ENCODE peak calls at places on chromosomes 13 and 19, in eight cellular contexts. One of them, this sample, is unnamed.

GRCh38 chr19:7427944-7428343 is 60.9 kb downstream of the PEX11G start:
- DNase-seq in activated CD8-positive, alpha-beta T cell treated with anti-CD3 and anti-CD28 coated beads for 36 hours: no peak
- DNase-seq in fibroblast of lung: peak
- DNase-seq in choroid plexus epithelial cell: peak
- DNase-seq in fibroblast of mammary gland: no peak
- DNase-seq in dorsolateral prefrontal cortex: no peak
- DNase-seq in WERI-Rb-1: no peak
- DNase-seq in psoas muscle: no peak
- DNase-seq in this sample: no peak

GRCh38 chr13:100365678-100366077 is 222.9 kb downstream of the GGACT start:
- DNase-seq in fibroblast of mammary gland: peak
- DNase-seq in psoas muscle: no peak
- DNase-seq in choroid plexus epithelial cell: no peak
- DNase-seq in dorsolateral prefrontal cortex: no peak
- DNase-seq in fibroblast of lung: no peak
- DNase-seq in activated CD8-positive, alpha-beta T cell treated with anti-CD3 and anti-CD28 coated beads for 36 hours: no peak
- DNase-seq in WERI-Rb-1: no peak
- DNase-seq in this sample: no peak

GRCh38 chr13:99357920-99358319 is 50.7 kb upstream of the GPR183 start:
- DNase-seq in fibroblast of lung: no peak
- DNase-seq in WERI-Rb-1: no peak
- DNase-seq in dorsolateral prefrontal cortex: no peak
- DNase-seq in activated CD8-positive, alpha-beta T cell treated with anti-CD3 and anti-CD28 coated beads for 36 hours: peak
- DNase-seq in fibroblast of mammary gland: no peak
- DNase-seq in psoas muscle: no peak
- DNase-seq in choroid plexus epithelial cell: no peak
- DNase-seq in this sample: no peak

GRCh38 chr19:16326401-16327130 is 1.9 kb downstream of the KLF2 start:
- DNase-seq in fibroblast of lung: no peak
- DNase-seq in activated CD8-positive, alpha-beta T cell treated with anti-CD3 and anti-CD28 coated beads for 36 hours: no peak
- DNase-seq in choroid plexus epithelial cell: no peak
- DNase-seq in psoas muscle: peak
- DNase-seq in dorsolateral prefrontal cortex: no peak
- DNase-seq in WERI-Rb-1: no peak
- DNase-seq in fibroblast of mammary gland: no peak
- DNase-seq in this sample: no peak

GRCh38 chr13:111623170-111623569 is 302.7 kb downstream of the TEX29 start:
- DNase-seq in psoas muscle: no peak
- DNase-seq in WERI-Rb-1: no peak
- DNase-seq in fibroblast of mammary gland: no peak
- DNase-seq in fibroblast of lung: no peak
- DNase-seq in dorsolateral prefrontal cortex: no peak
- DNase-seq in choroid plexus epithelial cell: no peak
- DNase-seq in activated CD8-positive, alpha-beta T cell treated with anti-CD3 and anti-CD28 coated beads for 36 hours: no peak
- DNase-seq in this sample: peak

GRCh38 chr13:75771818-75772217 is 135.7 kb downstream of the LMO7 start:
- DNase-seq in activated CD8-positive, alpha-beta T cell treated with anti-CD3 and anti-CD28 coated beads for 36 hours: no peak
- DNase-seq in fibroblast of mammary gland: peak
- DNase-seq in WERI-Rb-1: no peak
- DNase-seq in psoas muscle: no peak
- DNase-seq in dorsolateral prefrontal cortex: no peak
- DNase-seq in fibroblast of lung: peak
- DNase-seq in choroid plexus epithelial cell: peak
- DNase-seq in this sample: no peak

GRCh38 chr19:823565-824121 is 1.9 kb upstream of the PLPPR3 start:
- DNase-seq in psoas muscle: no peak
- DNase-seq in dorsolateral prefrontal cortex: no peak
- DNase-seq in fibroblast of mammary gland: no peak
- DNase-seq in activated CD8-positive, alpha-beta T cell treated with anti-CD3 and anti-CD28 coated beads for 36 hours: no peak
- DNase-seq in WERI-Rb-1: peak
- DNase-seq in choroid plexus epithelial cell: no peak
- DNase-seq in fibroblast of lung: no peak
- DNase-seq in this sample: no peak

GRCh38 chr13:100403675-100404074 is 184.9 kb downstream of the GGACT start:
- DNase-seq in dorsolateral prefrontal cortex: no peak
- DNase-seq in fibroblast of lung: no peak
- DNase-seq in psoas muscle: no peak
- DNase-seq in fibroblast of mammary gland: no peak
- DNase-seq in activated CD8-positive, alpha-beta T cell treated with anti-CD3 and anti-CD28 coated beads for 36 hours: no peak
- DNase-seq in choroid plexus epithelial cell: no peak
- DNase-seq in WERI-Rb-1: no peak
- DNase-seq in this sample: no peak

GRCh38 chr19:5261151-5261890 is 79.3 kb downstream of the PTPRS start:
- DNase-seq in fibroblast of lung: no peak
- DNase-seq in choroid plexus epithelial cell: no peak
- DNase-seq in dorsolateral prefrontal cortex: no peak
- DNase-seq in activated CD8-positive, alpha-beta T cell treated with anti-CD3 and anti-CD28 coated beads for 36 hours: no peak
- DNase-seq in psoas muscle: peak
- DNase-seq in fibroblast of mammary gland: no peak
- DNase-seq in WERI-Rb-1: no peak
- DNase-seq in this sample: no peak

GRCh38 chr13:111943229-111943795 is 123.6 kb upstream of the SOX1 start:
- DNase-seq in psoas muscle: no peak
- DNase-seq in fibroblast of lung: no peak
- DNase-seq in dorsolateral prefrontal cortex: no peak
- DNase-seq in activated CD8-positive, alpha-beta T cell treated with anti-CD3 and anti-CD28 coated beads for 36 hours: no peak
- DNase-seq in choroid plexus epithelial cell: no peak
- DNase-seq in fibroblast of mammary gland: no peak
- DNase-seq in WERI-Rb-1: no peak
- DNase-seq in this sample: peak

GRCh38 chr19:4373601-4374441 is 26.5 kb downstream of the SH3GL1 start:
- DNase-seq in psoas muscle: peak
- DNase-seq in dorsolateral prefrontal cortex: peak
- DNase-seq in fibroblast of mammary gland: peak
- DNase-seq in choroid plexus epithelial cell: no peak
- DNase-seq in fibroblast of lung: peak
- DNase-seq in activated CD8-positive, alpha-beta T cell treated with anti-CD3 and anti-CD28 coated beads for 36 hours: no peak
- DNase-seq in WERI-Rb-1: no peak
- DNase-seq in this sample: no peak

GRCh38 chr19:13634658-13635057 is 128.4 kb upstream of the CACNA1A start:
- DNase-seq in fibroblast of lung: no peak
- DNase-seq in WERI-Rb-1: no peak
- DNase-seq in psoas muscle: no peak
- DNase-seq in activated CD8-positive, alpha-beta T cell treated with anti-CD3 and anti-CD28 coated beads for 36 hours: no peak
- DNase-seq in choroid plexus epithelial cell: no peak
- DNase-seq in fibroblast of mammary gland: no peak
- DNase-seq in dorsolateral prefrontal cortex: no peak
- DNase-seq in this sample: no peak

GRCh38 chr19:48999481-49000325 is 6.0 kb downstream of the RUVBL2 start:
- DNase-seq in dorsolateral prefrontal cortex: no peak
- DNase-seq in psoas muscle: peak
- DNase-seq in fibroblast of mammary gland: peak
- DNase-seq in fibroblast of lung: peak
- DNase-seq in activated CD8-positive, alpha-beta T cell treated with anti-CD3 and anti-CD28 coated beads for 36 hours: peak
- DNase-seq in WERI-Rb-1: peak
- DNase-seq in choroid plexus epithelial cell: peak
- DNase-seq in this sample: no peak

GRCh38 chr19:48443262-48443661 is 2.5 kb upstream of the GRWD1 start:
- DNase-seq in WERI-Rb-1: no peak
- DNase-seq in psoas muscle: no peak
- DNase-seq in fibroblast of lung: no peak
- DNase-seq in activated CD8-positive, alpha-beta T cell treated with anti-CD3 and anti-CD28 coated beads for 36 hours: peak
- DNase-seq in choroid plexus epithelial cell: peak
- DNase-seq in dorsolateral prefrontal cortex: no peak
- DNase-seq in fibroblast of mammary gland: no peak
- DNase-seq in this sample: no peak

GRCh38 chr13:66977156-66977555 is 253.0 kb downstream of the PCDH9 start:
- DNase-seq in activated CD8-positive, alpha-beta T cell treated with anti-CD3 and anti-CD28 coated beads for 36 hours: no peak
- DNase-seq in fibroblast of lung: peak
- DNase-seq in dorsolateral prefrontal cortex: no peak
- DNase-seq in fibroblast of mammary gland: peak
- DNase-seq in choroid plexus epithelial cell: peak
- DNase-seq in WERI-Rb-1: no peak
- DNase-seq in psoas muscle: no peak
- DNase-seq in this sample: no peak

GRCh38 chr13:30159446-30159839 is 147.9 kb downstream of the KATNAL1 start:
- DNase-seq in activated CD8-positive, alpha-beta T cell treated with anti-CD3 and anti-CD28 coated beads for 36 hours: peak
- DNase-seq in WERI-Rb-1: no peak
- DNase-seq in choroid plexus epithelial cell: peak
- DNase-seq in fibroblast of lung: peak
- DNase-seq in psoas muscle: no peak
- DNase-seq in dorsolateral prefrontal cortex: no peak
- DNase-seq in fibroblast of mammary gland: peak
- DNase-seq in this sample: no peak

GRCh38 chr13:99648266-99648665 is 147.0 kb downstream of the TM9SF2 start:
- DNase-seq in WERI-Rb-1: no peak
- DNase-seq in fibroblast of mammary gland: no peak
- DNase-seq in activated CD8-positive, alpha-beta T cell treated with anti-CD3 and anti-CD28 coated beads for 36 hours: no peak
- DNase-seq in psoas muscle: no peak
- DNase-seq in choroid plexus epithelial cell: no peak
- DNase-seq in dorsolateral prefrontal cortex: no peak
- DNase-seq in fibroblast of lung: no peak
- DNase-seq in this sample: no peak

GRCh38 chr19:9608912-9609311 is 12.1 kb downstream of the ZNF561 start:
- DNase-seq in WERI-Rb-1: no peak
- DNase-seq in psoas muscle: no peak
- DNase-seq in fibroblast of mammary gland: no peak
- DNase-seq in dorsolateral prefrontal cortex: no peak
- DNase-seq in fibroblast of lung: no peak
- DNase-seq in activated CD8-positive, alpha-beta T cell treated with anti-CD3 and anti-CD28 coated beads for 36 hours: no peak
- DNase-seq in choroid plexus epithelial cell: no peak
- DNase-seq in this sample: no peak
- TF ChIP-seq CTCF in WERI-Rb-1: no peak
- TF ChIP-seq CTCF in psoas muscle: no peak
- TF ChIP-seq CTCF in fibroblast of mammary gland: no peak
- TF ChIP-seq CTCF in dorsolateral prefrontal cortex: no peak
- TF ChIP-seq CTCF in fibroblast of lung: no peak
- TF ChIP-seq CTCF in activated CD8-positive, alpha-beta T cell treated with anti-CD3 and anti-CD28 coated beads for 36 hours: no peak
- TF ChIP-seq CTCF in choroid plexus epithelial cell: no peak
- TF ChIP-seq CTCF in this sample: no peak

DNA sequence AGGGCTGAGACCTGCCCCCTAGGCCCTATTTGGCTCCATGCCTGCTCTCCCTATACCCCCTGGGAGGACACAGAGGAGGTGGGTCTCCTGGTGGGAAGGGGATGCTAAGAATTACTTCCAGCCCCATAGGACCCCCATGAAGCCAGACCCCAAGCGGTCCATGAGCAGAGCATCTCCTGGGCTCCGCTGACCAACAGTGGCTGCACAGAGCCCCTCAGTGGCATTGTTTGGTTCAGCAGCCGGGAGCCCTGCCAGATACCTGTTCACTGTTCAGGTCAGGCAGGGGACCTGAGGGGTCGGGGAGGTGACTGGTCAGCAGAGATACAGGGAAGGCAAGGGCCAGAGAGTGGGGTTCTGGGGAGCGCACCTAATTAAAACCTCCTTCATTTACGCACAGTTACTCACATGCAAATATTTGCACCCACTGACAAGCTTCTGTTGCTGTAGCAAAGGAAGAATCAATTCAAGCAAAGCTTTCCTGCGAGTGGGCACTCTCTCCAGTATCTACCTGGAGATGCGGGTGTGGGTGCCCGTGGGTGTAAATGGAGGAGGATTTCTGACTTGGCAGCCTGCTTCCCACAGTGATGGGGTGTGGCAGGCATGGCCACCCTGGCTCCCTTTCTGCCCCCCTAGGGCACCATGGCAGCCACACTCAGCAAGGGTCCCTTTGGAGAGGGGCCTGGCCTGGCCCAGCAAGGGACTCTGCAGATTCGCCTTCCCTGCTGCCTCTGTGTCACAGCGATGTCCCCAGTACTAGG is 83.5 kb downstream of the CHST8 start:
- DNase-seq in choroid plexus epithelial cell: no peak
- DNase-seq in fibroblast of lung: no peak
- DNase-seq in activated CD8-positive, alpha-beta T cell treated with anti-CD3 and anti-CD28 coated beads for 36 hours: no peak
- DNase-seq in psoas muscle: no peak
- DNase-seq in WERI-Rb-1: peak
- DNase-seq in fibroblast of mammary gland: no peak
- DNase-seq in dorsolateral prefrontal cortex: peak
- DNase-seq in this sample: no peak
- TF ChIP-seq CTCF in choroid plexus epithelial cell: no peak
- TF ChIP-seq CTCF in fibroblast of lung: no peak
- TF ChIP-seq CTCF in activated CD8-positive, alpha-beta T cell treated with anti-CD3 and anti-CD28 coated beads for 36 hours: no peak
- TF ChIP-seq CTCF in psoas muscle: no peak
- TF ChIP-seq CTCF in WERI-Rb-1: peak
- TF ChIP-seq CTCF in fibroblast of mammary gland: no peak
- TF ChIP-seq CTCF in dorsolateral prefrontal cortex: no peak
- TF ChIP-seq CTCF in this sample: no peak

DNA sequence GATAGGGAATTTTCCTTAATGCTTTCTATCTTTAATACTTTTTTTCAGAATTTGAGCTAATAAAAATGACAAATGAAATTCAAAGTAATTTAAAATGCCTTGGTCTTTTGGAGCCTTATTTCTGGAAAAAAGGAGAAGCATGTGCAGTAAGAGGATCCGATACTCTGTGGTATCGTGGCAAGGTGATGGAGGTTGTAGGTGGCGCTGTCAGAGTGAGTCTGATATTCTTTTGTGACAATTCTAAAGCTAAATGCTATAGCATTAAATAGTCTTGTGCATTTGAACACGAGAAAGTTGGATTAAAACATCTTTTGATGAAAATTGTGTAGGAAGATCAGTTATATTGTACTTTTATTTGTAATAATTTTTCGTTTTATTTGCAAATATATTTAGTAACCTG is 95.0 kb downstream of the RNF17 start:
- DNase-seq in dorsolateral prefrontal cortex: no peak
- DNase-seq in fibroblast of lung: no peak
- DNase-seq in fibroblast of mammary gland: no peak
- DNase-seq in choroid plexus epithelial cell: no peak
- DNase-seq in activated CD8-positive, alpha-beta T cell treated with anti-CD3 and anti-CD28 coated beads for 36 hours: no peak
- DNase-seq in psoas muscle: no peak
- DNase-seq in WERI-Rb-1: no peak
- DNase-seq in this sample: no peak
- TF ChIP-seq CTCF in dorsolateral prefrontal cortex: no peak
- TF ChIP-seq CTCF in fibroblast of lung: no peak
- TF ChIP-seq CTCF in fibroblast of mammary gland: no peak
- TF ChIP-seq CTCF in choroid plexus epithelial cell: no peak
- TF ChIP-seq CTCF in activated CD8-positive, alpha-beta T cell treated with anti-CD3 and anti-CD28 coated beads for 36 hours: no peak
- TF ChIP-seq CTCF in psoas muscle: no peak
- TF ChIP-seq CTCF in WERI-Rb-1: peak
- TF ChIP-seq CTCF in this sample: no peak

GRCh38 chr13:22738357-22738756 is 442.4 kb upstream of the SGCG start:
- DNase-seq in activated CD8-positive, alpha-beta T cell treated with anti-CD3 and anti-CD28 coated beads for 36 hours: no peak
- DNase-seq in fibroblast of mammary gland: no peak
- DNase-seq in fibroblast of lung: no peak
- DNase-seq in WERI-Rb-1: no peak
- DNase-seq in psoas muscle: no peak
- DNase-seq in dorsolateral prefrontal cortex: no peak
- DNase-seq in choroid plexus epithelial cell: no peak
- DNase-seq in this sample: no peak

GRCh38 chr13:22736768-22737092 is 444.0 kb upstream of the SGCG start:
- DNase-seq in WERI-Rb-1: no peak
- DNase-seq in fibroblast of lung: no peak
- DNase-seq in choroid plexus epithelial cell: no peak
- DNase-seq in psoas muscle: no peak
- DNase-seq in activated CD8-positive, alpha-beta T cell treated with anti-CD3 and anti-CD28 coated beads for 36 hours: no peak
- DNase-seq in fibroblast of mammary gland: no peak
- DNase-seq in dorsolateral prefrontal cortex: no peak
- DNase-seq in this sample: no peak

GRCh38 chr13:22740264-22740663 is 440.5 kb upstream of the SGCG start:
- DNase-seq in fibroblast of lung: peak
- DNase-seq in activated CD8-positive, alpha-beta T cell treated with anti-CD3 and anti-CD28 coated beads for 36 hours: peak
- DNase-seq in fibroblast of mammary gland: peak
- DNase-seq in WERI-Rb-1: peak
- DNase-seq in choroid plexus epithelial cell: no peak
- DNase-seq in psoas muscle: no peak
- DNase-seq in dorsolateral prefrontal cortex: no peak
- DNase-seq in this sample: no peak

GRCh38 chr13:22736084-22736767 is 444.6 kb upstream of the SGCG start:
- DNase-seq in WERI-Rb-1: no peak
- DNase-seq in activated CD8-positive, alpha-beta T cell treated with anti-CD3 and anti-CD28 coated beads for 36 hours: no peak
- DNase-seq in choroid plexus epithelial cell: no peak
- DNase-seq in psoas muscle: no peak
- DNase-seq in fibroblast of mammary gland: no peak
- DNase-seq in fibroblast of lung: no peak
- DNase-seq in dorsolateral prefrontal cortex: no peak
- DNase-seq in this sample: no peak

GRCh38 chr13:22735381-22735995 is 445.3 kb upstream of the SGCG start:
- DNase-seq in activated CD8-positive, alpha-beta T cell treated with anti-CD3 and anti-CD28 coated beads for 36 hours: no peak
- DNase-seq in fibroblast of lung: no peak
- DNase-seq in dorsolateral prefrontal cortex: no peak
- DNase-seq in WERI-Rb-1: no peak
- DNase-seq in fibroblast of mammary gland: no peak
- DNase-seq in choroid plexus epithelial cell: no peak
- DNase-seq in psoas muscle: no peak
- DNase-seq in this sample: no peak
- TF ChIP-seq CTCF in activated CD8-positive, alpha-beta T cell treated with anti-CD3 and anti-CD28 coated beads for 36 hours: no peak
- TF ChIP-seq CTCF in fibroblast of lung: no peak
- TF ChIP-seq CTCF in dorsolateral prefrontal cortex: no peak
- TF ChIP-seq CTCF in WERI-Rb-1: no peak
- TF ChIP-seq CTCF in fibroblast of mammary gland: no peak
- TF ChIP-seq CTCF in choroid plexus epithelial cell: no peak
- TF ChIP-seq CTCF in psoas muscle: no peak
- TF ChIP-seq CTCF in this sample: no peak